ENCODE peak calls at places on chromosomes 7 and 10, in six cellular contexts. E is adrenal gland; Q is NCI-H2081; L is glomerular endothelial cell; F is stimulated activated CD4-positive, alpha-beta T cell treated with anti-CD3 and anti-CD28 coated beads, Interleukin-12 subunit alpha, Interleukin-12 subunit beta, amount 100 ng/mL, for 24 hours; P is RWPE1. Z is an unnamed sample.

GRCh38 chr7:157529768-157530560 is 193.2 kb downstream of the DNAJB6 start:
- DNase-seq in E (peak; percentile 29), Q (no peak), L (no peak), F (no peak), P (no peak), Z (no peak)

GRCh38 chr7:114567416-114567815 is 152.8 kb downstream of the FOXP2 start:
- DNase-seq in E (no peak), Q (no peak), L (no peak), F (no peak), P (no peak), Z (no peak)

GRCh38 chr10:22851865-22852239 is 76.0 kb upstream of the ARMC3 start:
- DNase-seq in E (no peak), Q (no peak), L (no peak), F (no peak), P (peak; percentile 12), Z (no peak)

GRCh38 chr7:41847171-41847570 is 144.3 kb upstream of the INHBA start:
- DNase-seq in E (no peak), Q (no peak), L (no peak), F (no peak), P (no peak), Z (no peak)

GRCh38 chr7:114502454-114503254 is 88.0 kb downstream of the FOXP2 start:
- DNase-seq in E (no peak), Q (peak; percentile 46), L (no peak), F (no peak), P (no peak), Z (no peak)

GRCh38 chr7:29291723-29292591 is 97.4 kb downstream of the CHN2 start:
- DNase-seq in E (no peak), Q (no peak), L (no peak), F (no peak), P (no peak), Z (no peak)

GRCh38 chr7:70334883-70335282 is 736.6 kb downstream of the AUTS2 start:
- DNase-seq in E (no peak), Q (no peak), L (no peak), F (no peak), P (no peak), Z (no peak)

GRCh38 chr10:733086-733485 is 43.6 kb upstream of the DIP2C start:
- DNase-seq in E (no peak), Q (no peak), L (no peak), F (no peak), P (no peak), Z (no peak)

GRCh38 chr7:132130497-132130896 is 445.8 kb downstream of the PLXNA4 start:
- DNase-seq in E (no peak), Q (no peak), L (no peak), F (no peak), P (no peak), Z (no peak)

GRCh38 chr7:35248576-35249536 is 5.0 kb downstream of the TBX20 start:
- DNase-seq in E (no peak), Q (no peak), L (no peak), F (no peak), P (no peak), Z (no peak)

GRCh38 chr7:5670173-5670933 is 111.1 kb downstream of the RNF216 start:
- DNase-seq in E (no peak), Q (no peak), L (no peak), F (no peak), P (no peak), Z (no peak)

GRCh38 chr7:149427096-149427680 is 33.7 kb downstream of the ZNF777 start:
- DNase-seq in E (peak; percentile 74), Q (no peak), L (no peak), F (no peak), P (no peak), Z (no peak)

GRCh38 chr10:104406715-104407517 is 53.3 kb downstream of the CFAP58 start:
- DNase-seq in E (no peak), Q (no peak), L (no peak), F (no peak), P (peak; percentile 48), Z (no peak)

GRCh38 chr10:23965123-23965522 is 243.8 kb upstream of the KIAA1217 start:
- DNase-seq in E (no peak), Q (no peak), L (no peak), F (no peak), P (no peak), Z (no peak)

GRCh38 chr10:126469692-126470091 is 81.4 kb upstream of the ADAM12 start:
- DNase-seq in E (no peak), Q (no peak), L (no peak), F (no peak), P (no peak), Z (no peak)

GRCh38 chr7:2260820-2261219 is 18.8 kb downstream of the NUDT1 start:
- DNase-seq in E (peak; percentile 81), Q (peak; percentile 85), L (no peak), F (no peak), P (peak; percentile 94), Z (no peak)

GRCh38 chr10:69869291-69869841 is 67.7 kb downstream of the COL13A1 start:
- DNase-seq in E (peak; percentile 55), Q (no peak), L (no peak), F (no peak), P (peak; percentile 67), Z (no peak)

GRCh38 chr10:88693392-88694020 is 12.5 kb upstream of the LIPK start:
- DNase-seq in E (no peak), Q (no peak), L (no peak), F (no peak), P (no peak), Z (no peak)

GRCh38 chr7:55887786-55888185 is 530 bp downstream of the ZNF713 start:
- DNase-seq in E (no peak), Q (no peak), L (no peak), F (no peak), P (no peak), Z (no peak)

GRCh38 chr10:59587083-59587755 is 122.4 kb downstream of the SLC16A9 start:
- DNase-seq in E (peak; percentile 66), Q (no peak), L (no peak), F (no peak), P (peak; percentile 61), Z (no peak)

GRCh38 chr10:96046546-96046945 is 3.2 kb downstream of the CCNJ start:
- DNase-seq in E (no peak), Q (no peak), L (no peak), F (no peak), P (no peak), Z (no peak)

GRCh38 chr10:131017566-131018285 is 293.8 kb downstream of the TCERG1L start:
- DNase-seq in E (no peak), Q (no peak), L (no peak), F (no peak), P (no peak), Z (no peak)

GRCh38 chr7:46751471-46751870 is 830.4 kb upstream of the IGFBP3 start:
- DNase-seq in E (no peak), Q (no peak), L (no peak), F (no peak), P (no peak), Z (no peak)

GRCh38 chr7:124764847-124765400 is 668 bp downstream of the GPR37 start:
- DNase-seq in E (no peak), Q (peak; percentile 17), L (no peak), F (no peak), P (peak; percentile 12), Z (no peak)

GRCh38 chr10:87740232-87740631 is 77.8 kb downstream of the ATAD1 start:
- DNase-seq in E (no peak), Q (no peak), L (no peak), F (no peak), P (peak; percentile 78), Z (no peak)

GRCh38 chr10:95536017-95536416 is 25.2 kb downstream of the SORBS1 start:
- DNase-seq in E (no peak), Q (no peak), L (no peak), F (no peak), P (no peak), Z (no peak)

GRCh38 chr7:137626469-137627067 is 220.2 kb downstream of the DGKI start:
- DNase-seq in E (peak; percentile 68), Q (peak; percentile 39), L (no peak), F (peak; percentile 22), P (peak; percentile 30), Z (no peak)

GRCh38 chr10:98338318-98338717 is 70.3 kb upstream of the LOXL4 start:
- DNase-seq in E (no peak), Q (no peak), L (no peak), F (no peak), P (no peak), Z (peak; percentile 25)

GRCh38 chr7:24214670-24215069 is 69.3 kb upstream of the NPY start:
- DNase-seq in E (no peak), Q (no peak), L (no peak), F (no peak), P (no peak), Z (no peak)

GRCh38 chr10:48238826-48239520 is 35.5 kb downstream of the FRMPD2 start:
- DNase-seq in E (no peak), Q (no peak), L (no peak), F (no peak), P (no peak), Z (no peak)

GRCh38 chr7:84216477-84216876 is 21.9 kb upstream of the SEMA3A start:
- DNase-seq in E (no peak), Q (no peak), L (no peak), F (no peak), P (no peak), Z (no peak)

GRCh38 chr7:108079291-108080057 is 50.7 kb downstream of the LAMB4 start:
- DNase-seq in E (no peak), Q (no peak), L (no peak), F (no peak), P (peak; percentile 71), Z (no peak)

GRCh38 chr7:10412426-10413019 is 561.1 kb upstream of the PHF14 start:
- DNase-seq in E (peak; percentile 58), Q (peak; percentile 36), L (peak; percentile 4), F (no peak), P (peak; percentile 31), Z (no peak)

Z was measured in activated naive CD4-positive, alpha-beta T cell treated with anti-CD3 and anti-CD28 coated beads, Interleukin-2, amount 50 U/mL, for 72 hours.